ENCODE peak calls at places on chromosome 3, in six cellular contexts. R, K, Y, D, V and G are unnamed samples.

GRCh38 chr3:98906230-98906629 is 4.7 kb upstream of the DCBLD2 start:
- DNase-seq in K (peak), D (no peak), V (no peak), R (peak), Y (no peak), G (peak)

GRCh38 chr3:158789592-158789991 is 12.3 kb upstream of the MFSD1 start:
- DNase-seq in D (no peak), K (peak), V (no peak), R (peak), Y (peak), G (peak)

GRCh38 chr3:45529697-45530096 is 64.9 kb upstream of the LIMD1 start:
- DNase-seq in V (no peak), Y (no peak), D (no peak), R (no peak), K (no peak), G (no peak)

GRCh38 chr3:196246612-196247308 is 30.4 kb downstream of the SLC51A start:
- DNase-seq in V (no peak), K (peak), D (no peak), Y (no peak), R (peak), G (no peak)

GRCh38 chr3:190811775-190812480 is 50.6 kb downstream of the GMNC start:
- DNase-seq in K (peak), D (no peak), V (no peak), Y (peak), R (peak), G (peak)

GRCh38 chr3:53724566-53724965 is 121.7 kb downstream of the CHDH start:
- DNase-seq in K (no peak), V (no peak), D (no peak), Y (no peak), R (no peak), G (no peak)

GRCh38 chr3:4821975-4822374 is 157.3 kb upstream of the BHLHE40 start:
- DNase-seq in D (no peak), R (no peak), K (no peak), V (no peak), Y (peak), G (no peak)

GRCh38 chr3:108008931-108009635 is 81.7 kb downstream of the CD47 start:
- DNase-seq in R (peak), V (no peak), K (peak), D (no peak), Y (no peak), G (peak)

GRCh38 chr3:61807865-61808276 is 246.5 kb downstream of the PTPRG start:
- DNase-seq in Y (no peak), D (no peak), V (no peak), K (peak), R (peak), G (peak)

GRCh38 chr3:63230146-63230545 is 48.0 kb upstream of the SYNPR start:
- DNase-seq in Y (no peak), D (no peak), R (no peak), V (no peak), K (no peak), G (no peak)

GRCh38 chr3:52238193-52238760 is 681 bp downstream of the TWF2 start:
- DNase-seq in R (peak), K (no peak), Y (no peak), D (no peak), V (peak), G (peak)

GRCh38 chr3:132773071-132773619 is 50.9 kb upstream of the NPHP3 start:
- DNase-seq in Y (no peak), D (no peak), V (no peak), K (no peak), R (no peak), G (no peak)

GRCh38 chr3:32706348-32707025 is 21.5 kb downstream of the CNOT10 start:
- DNase-seq in K (no peak), V (no peak), Y (no peak), D (no peak), R (peak), G (no peak)

GRCh38 chr3:67290424-67290823 is 292.3 kb downstream of the KBTBD8 start:
- DNase-seq in D (peak), R (no peak), Y (no peak), K (no peak), V (no peak), G (no peak)

GRCh38 chr3:58161435-58162398 is 49.1 kb downstream of the DNASE1L3 start:
- DNase-seq in K (peak), V (no peak), R (peak), D (peak), Y (no peak), G (peak)

GRCh38 chr3:134933997-134934396 is 138.9 kb downstream of the EPHB1 start:
- DNase-seq in V (no peak), D (no peak), Y (no peak), K (no peak), R (no peak), G (no peak)

GRCh38 chr3:53187430-53187829 is 26.4 kb downstream of the PRKCD start:
- DNase-seq in K (no peak), Y (no peak), R (no peak), V (no peak), D (no peak), G (no peak)

GRCh38 chr3:38203690-38204089 is 38.4 kb downstream of the OXSR1 start:
- DNase-seq in R (no peak), V (no peak), Y (no peak), D (no peak), K (no peak), G (no peak)
- H3K4me3 ChIP-seq in R (no peak), V (no peak), Y (no peak), D (no peak), K (no peak), G (no peak)

DNA sequence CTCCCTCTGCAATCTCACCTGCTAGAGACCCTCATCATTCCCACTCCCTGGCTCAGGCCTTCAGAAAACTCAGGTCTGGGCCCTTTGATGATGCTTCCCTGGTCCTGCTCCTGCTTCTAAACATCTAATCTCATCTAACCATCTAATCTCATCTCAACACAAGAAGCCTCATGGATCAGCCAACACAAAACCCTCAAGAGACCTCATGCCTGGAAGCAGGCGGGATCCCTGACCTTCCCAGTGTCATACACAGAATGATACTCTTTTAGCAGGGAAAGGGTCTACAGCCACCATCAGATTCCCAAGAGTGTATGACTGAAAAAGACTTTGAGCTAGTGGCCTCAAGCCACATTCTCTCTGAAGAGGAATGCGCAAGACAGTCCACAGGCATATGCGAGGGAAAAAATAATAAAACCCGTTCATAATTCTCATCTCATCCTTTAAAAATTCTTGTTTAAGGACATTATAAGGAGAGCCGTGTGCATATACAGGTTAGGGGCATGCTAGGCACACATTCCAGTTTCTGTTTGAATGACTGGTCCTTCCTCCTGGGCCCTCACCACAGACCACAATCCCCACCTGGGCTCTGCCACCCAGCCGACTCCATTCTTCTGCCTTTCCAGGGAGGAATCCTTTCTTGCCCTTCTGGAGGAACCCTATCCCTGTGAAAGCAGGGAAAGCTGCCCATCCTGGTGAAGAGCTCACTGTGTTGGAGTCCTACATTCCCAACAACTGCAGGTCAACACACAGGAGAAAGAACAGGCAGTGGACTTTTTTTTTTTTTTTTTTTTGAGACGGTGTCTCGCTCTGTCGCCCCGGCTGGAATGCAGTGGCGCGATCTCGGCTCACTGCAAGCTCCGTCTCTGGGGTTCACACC is 2.2 kb downstream of the ZXDC start:
- DNase-seq in D (no peak), R (peak), V (no peak), K (no peak), Y (peak), G (no peak)
- H3K4me3 ChIP-seq in D (no peak), R (peak), V (peak), K (peak), Y (peak), G (peak)

DNA sequence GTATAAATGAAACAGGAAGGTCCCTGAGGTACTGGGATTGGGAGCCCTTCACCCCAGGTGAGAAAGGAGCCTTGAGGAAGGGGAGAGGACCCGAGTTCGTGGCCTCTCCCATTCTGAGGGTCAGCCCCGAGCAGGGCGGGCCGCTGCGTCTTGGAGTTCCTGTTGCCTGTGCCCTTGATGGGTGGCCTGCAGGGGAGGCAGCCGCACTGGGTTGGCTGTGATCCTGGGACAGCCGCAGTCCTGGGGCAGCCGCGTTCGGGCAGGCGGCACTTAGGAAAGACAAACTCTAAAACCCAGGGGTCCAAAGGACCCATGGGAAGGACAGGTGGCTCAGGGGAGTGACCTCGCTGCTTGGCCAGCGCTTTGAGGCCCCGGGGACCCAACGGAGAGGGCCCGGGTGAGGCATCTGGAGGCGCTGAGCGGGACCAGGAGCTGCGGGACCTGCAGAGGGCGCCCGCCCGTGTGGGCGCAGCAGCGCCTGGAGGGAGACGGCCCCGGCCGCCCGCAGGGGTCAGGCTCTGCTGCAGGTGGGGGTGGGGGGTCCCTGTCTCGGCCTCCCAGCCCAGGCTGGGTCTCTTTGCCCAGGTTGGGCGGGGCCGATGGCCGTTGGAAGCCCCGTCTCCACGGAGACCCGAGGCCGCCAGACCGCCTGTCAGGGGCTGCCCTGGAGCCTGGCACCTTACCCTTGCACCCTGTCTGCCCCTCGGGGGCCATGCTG is 65.1 kb downstream of the HMCES start:
- DNase-seq in K (peak), R (peak), Y (peak), D (no peak), V (no peak), G (peak)
- H3K4me3 ChIP-seq in K (peak), R (peak), Y (no peak), D (no peak), V (peak), G (peak)

GRCh38 chr3:172068977-172069376 is 29.6 kb downstream of the FNDC3B start:
- DNase-seq in D (no peak), R (no peak), Y (no peak), V (no peak), K (no peak), G (no peak)

GRCh38 chr3:172070269-172070668 is 30.9 kb downstream of the FNDC3B start:
- DNase-seq in R (no peak), D (no peak), K (no peak), V (no peak), Y (no peak), G (no peak)

GRCh38 chr3:172070799-172071198 is 31.4 kb downstream of the FNDC3B start:
- DNase-seq in Y (no peak), V (no peak), K (no peak), R (no peak), D (no peak), G (no peak)

GRCh38 chr3:172067837-172068440 is 28.6 kb downstream of the FNDC3B start:
- DNase-seq in K (no peak), V (no peak), D (no peak), R (no peak), Y (no peak), G (no peak)

DNA sequence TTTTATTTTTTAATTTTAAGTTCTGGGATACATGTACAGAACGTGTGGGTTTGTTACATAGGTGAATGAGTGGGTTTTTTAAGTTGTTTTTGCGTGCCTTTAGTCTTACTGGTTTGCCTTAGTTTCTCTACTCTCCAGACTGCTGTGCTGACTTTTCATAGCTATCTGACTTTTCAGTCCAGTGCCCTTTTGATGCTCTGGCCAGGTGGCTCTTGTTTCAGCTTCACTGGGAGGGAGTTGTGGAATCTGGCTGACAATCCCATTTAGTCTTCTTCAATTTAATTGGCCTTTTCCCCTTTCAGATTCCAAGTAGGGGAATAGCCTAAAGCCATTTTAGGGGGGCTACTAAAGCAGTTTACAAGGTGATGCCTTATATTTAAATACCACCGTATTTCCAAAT is 30.1 kb downstream of the FNDC3B start:
- DNase-seq in R (no peak), Y (no peak), D (no peak), V (no peak), K (no peak), G (no peak)
- H3K4me3 ChIP-seq in R (no peak), Y (no peak), D (no peak), V (no peak), K (no peak), G (no peak)

DNA sequence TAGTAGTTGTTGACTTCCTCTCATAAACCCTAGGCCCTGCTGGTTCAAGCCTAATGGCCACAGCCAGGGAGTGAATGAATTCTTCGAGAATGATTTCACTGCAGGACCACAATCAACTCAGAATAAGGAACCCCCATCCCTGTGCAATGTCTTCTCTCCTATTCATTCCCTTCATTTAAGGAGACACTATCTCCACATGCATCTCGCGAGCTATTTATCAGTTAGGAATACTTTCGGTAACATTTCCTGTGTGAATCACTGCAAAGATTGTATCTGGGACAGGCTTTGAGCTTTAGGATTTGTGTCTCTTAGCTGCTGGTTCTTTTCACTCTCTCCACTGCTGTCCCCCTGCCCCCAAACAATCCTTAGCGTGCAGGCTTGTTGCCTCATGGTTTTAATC is 94.4 kb downstream of the MYLK start:
- DNase-seq in V (no peak), Y (no peak), R (peak), D (no peak), K (no peak), G (peak)
- H3K4me3 ChIP-seq in V (no peak), Y (no peak), R (no peak), D (no peak), K (no peak), G (no peak)

GRCh38 chr3:149197669-149198068 is 24.0 kb downstream of the CP start:
- DNase-seq in D (no peak), K (no peak), R (no peak), Y (no peak), V (no peak), G (no peak)
- H3K4me3 ChIP-seq in D (no peak), K (peak), R (peak), Y (no peak), V (peak), G (peak)

GRCh38 chr3:178518660-178519396 is 17.4 kb upstream of the KCNMB2 start:
- DNase-seq in R (peak), V (no peak), D (no peak), K (no peak), Y (no peak), G (peak)
- H3K4me3 ChIP-seq in R (no peak), V (no peak), D (no peak), K (no peak), Y (no peak), G (no peak)